ENCODE peak calls at places on chromosomes 5 and 9, in ten cellular contexts. P is stimulated activated CD4-positive, alpha-beta T cell treated with anti-CD3 and anti-CD28 coated beads, Interleukin-15, amount 100 ng/mL, for 1 hour; K is WERI-Rb-1; E is T-helper 1 cell; V is glutamatergic neuron; F is stomach; L is activated naive CD4-positive, alpha-beta T cell treated with Interleukin-2 at 50 U/mL for 16 hours; I is transverse colon; B is T-helper 2 cell; Y is KG1. Z is an unnamed sample.

GRCh38 chr5:100898504-100899346 is 4.4 kb downstream of the ST8SIA4 start:
- DNase-seq in B (no peak), E (no peak), I (no peak), F (no peak), P (no peak), K (no peak), Y (no peak), V (no peak), L (no peak), Z (no peak)

GRCh38 chr9:128420060-128420650 is 502 bp upstream of the CERCAM start:
- DNase-seq in B (peak), Y (peak), E (peak), K (peak), L (peak), I (peak), V (peak), P (peak), F (peak), Z (peak)

GRCh38 chr9:72586388-72587160 is 65.2 kb downstream of the TMC1 start:
- DNase-seq in V (no peak), B (no peak), P (no peak), Y (no peak), I (peak), K (no peak), F (no peak), E (no peak), L (peak), Z (no peak)

GRCh38 chr9:106590759-106591505 is 272.0 kb upstream of the ZNF462 start:
- DNase-seq in E (no peak), B (no peak), Y (no peak), K (no peak), F (no peak), V (no peak), P (no peak), I (no peak), L (no peak), Z (no peak)

GRCh38 chr9:114677418-114677817 is 4.6 kb downstream of the TEX48 start:
- DNase-seq in F (peak), K (no peak), E (no peak), V (no peak), P (no peak), L (no peak), I (peak), Y (no peak), B (no peak), Z (no peak)

GRCh38 chr9:2623046-2623865 is 1.7 kb downstream of the VLDLR start:
- DNase-seq in K (peak), P (no peak), V (peak), B (no peak), Y (no peak), I (peak), F (peak), L (no peak), E (no peak), Z (peak)

GRCh38 chr9:10062629-10063395 is 550.0 kb downstream of the PTPRD start:
- DNase-seq in E (no peak), Y (no peak), L (no peak), P (no peak), F (no peak), K (no peak), B (no peak), I (no peak), V (no peak), Z (no peak)

GRCh38 chr9:94782367-94783120 is 56.0 kb downstream of the AOPEP start:
- DNase-seq in F (no peak), Y (no peak), I (no peak), P (no peak), V (no peak), E (no peak), K (no peak), L (no peak), B (no peak), Z (no peak)

GRCh38 chr5:27474395-27474794 is 436.0 kb upstream of the CDH9 start:
- DNase-seq in Y (no peak), P (no peak), B (no peak), E (no peak), V (no peak), F (no peak), I (no peak), L (no peak), K (no peak), Z (no peak)

GRCh38 chr9:76475691-76476090 is 16.7 kb downstream of the GCNT1 start:
- DNase-seq in P (no peak), F (no peak), V (no peak), B (no peak), L (no peak), Y (no peak), E (no peak), K (no peak), I (no peak), Z (no peak)

GRCh38 chr9:87674565-87675299 is 51.2 kb upstream of the CTSL start:
- DNase-seq in K (no peak), F (no peak), V (no peak), B (no peak), Y (no peak), P (no peak), I (no peak), E (no peak), L (no peak), Z (no peak)

GRCh38 chr5:27328480-27328879 is 290.1 kb upstream of the CDH9 start:
- DNase-seq in I (no peak), V (no peak), L (no peak), P (no peak), E (no peak), B (no peak), F (no peak), Y (no peak), K (no peak), Z (no peak)

GRCh38 chr9:4743131-4743875 is 2.3 kb upstream of the AK3 start:
- DNase-seq in V (no peak), Y (no peak), F (no peak), L (no peak), E (no peak), K (no peak), B (no peak), P (no peak), I (no peak), Z (no peak)

GRCh38 chr5:133873454-133873853 is 95.0 kb downstream of the C5orf15 start:
- DNase-seq in I (no peak), K (no peak), Y (no peak), F (no peak), L (no peak), E (no peak), P (no peak), V (no peak), B (no peak), Z (no peak)

GRCh38 chr5:127840809-127841208 is 137.6 kb downstream of the CCDC192 start:
- DNase-seq in F (no peak), I (no peak), B (no peak), K (no peak), V (no peak), L (no peak), E (no peak), P (no peak), Y (no peak), Z (no peak)

GRCh38 chr5:127092690-127093089 is 19.4 kb upstream of the C5orf63 start:
- DNase-seq in L (no peak), B (no peak), V (no peak), K (no peak), Y (no peak), F (no peak), I (no peak), E (no peak), P (no peak), Z (no peak)

GRCh38 chr9:129554649-129555048 is 66.3 kb downstream of the C9orf50 start:
- DNase-seq in L (no peak), K (peak), B (no peak), V (no peak), E (no peak), F (no peak), I (no peak), P (no peak), Y (no peak), Z (no peak)

GRCh38 chr5:9197881-9198260 is 348.0 kb downstream of the SEMA5A start:
- DNase-seq in B (no peak), L (no peak), F (no peak), K (no peak), I (no peak), E (no peak), P (no peak), Y (no peak), V (no peak), Z (no peak)

GRCh38 chr9:90333226-90333625 is 309.4 kb downstream of the DIRAS2 start:
- DNase-seq in L (no peak), B (no peak), P (no peak), F (no peak), Y (no peak), I (no peak), E (no peak), K (no peak), V (no peak), Z (no peak)

GRCh38 chr9:21871256-21871975 is 69.0 kb downstream of the MTAP start:
- DNase-seq in Y (no peak), E (no peak), F (no peak), P (no peak), L (no peak), I (no peak), B (no peak), V (no peak), K (no peak), Z (no peak)

GRCh38 chr9:12705738-12706391 is 12.7 kb downstream of the TYRP1 start:
- DNase-seq in V (no peak), F (no peak), E (no peak), B (no peak), Y (no peak), K (no peak), I (no peak), L (no peak), P (no peak), Z (no peak)

GRCh38 chr9:1995084-1995483 is 20.1 kb upstream of the SMARCA2 start:
- DNase-seq in P (no peak), E (no peak), Y (no peak), I (no peak), L (no peak), B (no peak), K (no peak), V (no peak), F (no peak), Z (no peak)

GRCh38 chr9:2209400-2209799 is 194.3 kb downstream of the SMARCA2 start:
- DNase-seq in B (no peak), V (no peak), F (no peak), P (no peak), L (no peak), E (no peak), I (no peak), Y (no peak), K (no peak), Z (no peak)

GRCh38 chr5:119417891-119418781 is 34.2 kb upstream of the HSD17B4 start:
- DNase-seq in Y (no peak), P (no peak), B (no peak), I (no peak), F (no peak), V (no peak), L (no peak), K (no peak), E (no peak), Z (no peak)

GRCh38 chr9:133239533-133240090 is 30.6 kb upstream of the OBP2B start:
- DNase-seq in B (no peak), Y (no peak), F (peak), P (no peak), V (no peak), I (peak), L (no peak), E (no peak), K (no peak), Z (no peak)

GRCh38 chr5:10759111-10759510 is 1.9 kb downstream of the DAP start:
- DNase-seq in F (no peak), L (no peak), V (no peak), I (peak), B (no peak), E (no peak), K (no peak), P (no peak), Y (no peak), Z (no peak)

GRCh38 chr9:92612292-92612691 is 57.6 kb downstream of the IPPK start:
- DNase-seq in I (no peak), B (no peak), E (no peak), V (no peak), P (no peak), K (no peak), Y (no peak), L (no peak), F (no peak), Z (no peak)

GRCh38 chr5:156402387-156402921 is 75.5 kb downstream of the SGCD start:
- DNase-seq in V (peak), L (peak), K (no peak), B (peak), Y (no peak), E (peak), I (peak), P (no peak), F (no peak), Z (no peak)

GRCh38 chr9:31445960-31446359 is 938.5 kb upstream of the ACO1 start:
- DNase-seq in V (no peak), K (no peak), E (no peak), Y (no peak), I (no peak), L (no peak), F (no peak), B (no peak), P (no peak), Z (no peak)

GRCh38 chr5:53126514-53126913 is 17.0 kb upstream of the MOCS2 start:
- DNase-seq in P (no peak), K (no peak), L (no peak), E (no peak), B (no peak), I (no peak), Y (no peak), V (no peak), F (no peak), Z (no peak)

GRCh38 chr5:19866088-19866446 is 121.9 kb downstream of the CDH18 start:
- DNase-seq in P (no peak), F (no peak), V (no peak), E (no peak), L (no peak), I (no peak), K (no peak), B (no peak), Y (no peak), Z (no peak)

Z was measured in endothelial cell.